ENCODE peak calls at places on chromosomes 6 and 20, in nine cellular contexts. M is left cardiac atrium; P is stimulated activated CD8-positive, alpha-beta memory T cell treated with anti-CD3 and anti-CD28 coated beads, Interleukin-2, amount 100 ng/mL, for 48 hours; A is central memory CD8-positive, alpha-beta T cell; G is astrocyte of the spinal cord; U is body of pancreas; D is effector CD4-positive, alpha-beta T cell; O is IMR-90; H is HEK293T. B is an unnamed sample.

GRCh38 chr20:63567382-63568169 is 6.5 kb downstream of the HELZ2 start:
- DNase-seq in M (peak; percentile 65), P (peak; percentile 39), A (peak; percentile 46), G (peak; percentile 27), U (no peak), D (no peak), O (no peak), H (no peak), B (no peak)

GRCh38 chr20:47929368-47930115 is 144.3 kb upstream of the SULF2 start:
- DNase-seq in M (no peak), P (no peak), A (no peak), G (peak; percentile 47), U (no peak), D (no peak), O (peak; percentile 26), H (no peak), B (no peak)

GRCh38 chr20:4633780-4634179 is 87.9 kb upstream of the PRND start:
- DNase-seq in M (no peak), P (no peak), A (no peak), G (peak; percentile 65), U (no peak), D (no peak), O (peak; percentile 93), H (no peak), B (peak; percentile 44)

GRCh38 chr6:149723771-149724417 is 6.0 kb upstream of the LATS1 start:
- DNase-seq in M (peak; percentile 36), P (no peak), A (no peak), G (peak; percentile 75), U (peak; percentile 68), D (peak; percentile 21), O (peak; percentile 79), H (peak; percentile 71), B (peak; percentile 89)

GRCh38 chr6:159309723-159310122 is 140.5 kb downstream of the FNDC1 start:
- DNase-seq in M (no peak), P (no peak), A (no peak), G (no peak), U (no peak), D (no peak), O (no peak), H (no peak), B (no peak)

GRCh38 chr20:47392015-47392720 is 35.7 kb upstream of the ZMYND8 start:
- DNase-seq in M (peak; percentile 29), P (no peak), A (no peak), G (peak; percentile 89), U (no peak), D (no peak), O (peak; percentile 97), H (peak; percentile 45), B (peak; percentile 100)

GRCh38 chr6:43951063-43951755 is 176.0 kb downstream of the MRPL14 start:
- DNase-seq in M (peak; percentile 58), P (peak; percentile 5), A (no peak), G (no peak), U (peak; percentile 89), D (no peak), O (no peak), H (peak; percentile 35), B (no peak)

GRCh38 chr20:56483970-56484369 is 15.5 kb downstream of the RTF2 start:
- DNase-seq in M (no peak), P (no peak), A (no peak), G (no peak), U (no peak), D (no peak), O (no peak), H (no peak), B (no peak)

GRCh38 chr6:148348778-148349177 is 6.1 kb downstream of the SASH1 start:
- DNase-seq in M (no peak), P (no peak), A (no peak), G (no peak), U (no peak), D (no peak), O (no peak), H (no peak), B (no peak)